ENCODE peak calls at places on chromosomes 13 and 19, in nine cellular contexts. E, G, F, Z, Y, O, M, D and J are unnamed samples.

GRCh38 chr13:35468195-35468594 is 8.3 kb downstream of the MAB21L1 start:
- DNase-seq in E (no peak), G (no peak), F (peak), Z (no peak), Y (no peak), O (peak), M (no peak), D (no peak), J (no peak)

GRCh38 chr13:46288570-46289259 is 77.0 kb downstream of the LRRC63 start:
- DNase-seq in E (no peak), G (no peak), F (peak), Z (no peak), Y (no peak), O (peak), M (no peak), D (peak), J (peak)

GRCh38 chr13:92221916-92222315 is 823.5 kb downstream of the GPC5 start:
- DNase-seq in E (no peak), G (no peak), F (no peak), Z (no peak), Y (no peak), O (peak), M (no peak), D (no peak), J (no peak)

GRCh38 chr13:32206097-32206740 is 108.9 kb downstream of the ZAR1L start:
- DNase-seq in E (no peak), G (no peak), F (no peak), Z (no peak), Y (no peak), O (no peak), M (no peak), D (no peak), J (no peak)

GRCh38 chr13:68304287-68304893 is 1074.3 kb upstream of the PCDH9 start:
- DNase-seq in E (no peak), G (no peak), F (peak), Z (no peak), Y (no peak), O (peak), M (no peak), D (peak), J (no peak)

GRCh38 chr13:44779085-44779484 is 203.0 kb upstream of the TSC22D1 start:
- DNase-seq in E (no peak), G (no peak), F (no peak), Z (no peak), Y (no peak), O (no peak), M (no peak), D (no peak), J (no peak)

GRCh38 chr19:29667941-29668340 is 2.7 kb downstream of the PLEKHF1 start:
- DNase-seq in E (no peak), G (peak), F (no peak), Z (no peak), Y (no peak), O (no peak), M (no peak), D (no peak), J (no peak)

GRCh38 chr19:46620716-46621115 is 4.2 kb downstream of the PTGIR start:
- DNase-seq in E (no peak), G (no peak), F (no peak), Z (no peak), Y (no peak), O (peak), M (no peak), D (no peak), J (no peak)

GRCh38 chr13:44068737-44069136 is 189.0 kb downstream of the LACC1 start:
- DNase-seq in E (no peak), G (no peak), F (peak), Z (no peak), Y (no peak), O (peak), M (no peak), D (peak), J (no peak)

GRCh38 chr19:19444694-19445155 is 39.2 kb downstream of the GATAD2A start:
- DNase-seq in E (no peak), G (no peak), F (no peak), Z (no peak), Y (no peak), O (peak), M (no peak), D (no peak), J (no peak)

GRCh38 chr13:25233861-25234260 is 53.4 kb downstream of the MTMR6 start:
- DNase-seq in E (no peak), G (no peak), F (no peak), Z (no peak), Y (no peak), O (no peak), M (no peak), D (no peak), J (no peak)

GRCh38 chr13:111315347-111315995 is 5.0 kb upstream of the TEX29 start:
- DNase-seq in E (no peak), G (no peak), F (peak), Z (no peak), Y (no peak), O (no peak), M (no peak), D (no peak), J (no peak)

GRCh38 chr13:97492257-97492656 is 58.3 kb downstream of the RAP2A start:
- DNase-seq in E (no peak), G (no peak), F (no peak), Z (no peak), Y (no peak), O (no peak), M (no peak), D (no peak), J (no peak)

GRCh38 chr13:62875118-62875640 is 1459.5 kb upstream of the PCDH20 start:
- DNase-seq in E (no peak), G (no peak), F (no peak), Z (no peak), Y (no peak), O (no peak), M (no peak), D (peak), J (no peak)

GRCh38 chr13:99704390-99704789 is 203.1 kb downstream of the TM9SF2 start:
- DNase-seq in E (no peak), G (no peak), F (no peak), Z (no peak), Y (no peak), O (no peak), M (no peak), D (no peak), J (no peak)

GRCh38 chr13:75437582-75438318 is 44.2 kb downstream of the TBC1D4 start:
- DNase-seq in E (no peak), G (no peak), F (peak), Z (no peak), Y (no peak), O (peak), M (no peak), D (no peak), J (no peak)

GRCh38 chr19:13839938-13840750 is 36.8 kb upstream of the NANOS3 start:
- DNase-seq in E (no peak), G (peak), F (no peak), Z (peak), Y (no peak), O (peak), M (peak), D (no peak), J (no peak)

GRCh38 chr13:49110122-49110831 is 109.9 kb upstream of the MLNR start:
- DNase-seq in E (peak), G (peak), F (peak), Z (peak), Y (no peak), O (peak), M (peak), D (peak), J (peak)

GRCh38 chr19:30077851-30078355 is 135.9 kb downstream of the URI1 start:
- DNase-seq in E (no peak), G (peak), F (no peak), Z (no peak), Y (no peak), O (no peak), M (peak), D (no peak), J (no peak)

GRCh38 chr19:13765395-13766094 is 1.2 kb downstream of the MRI1 start:
- DNase-seq in E (no peak), G (no peak), F (no peak), Z (no peak), Y (no peak), O (no peak), M (no peak), D (no peak), J (no peak)

GRCh38 chr19:50640368-50640767 is 687 bp upstream of the SYT3 start:
- DNase-seq in E (no peak), G (no peak), F (no peak), Z (no peak), Y (no peak), O (no peak), M (no peak), D (no peak), J (no peak)

GRCh38 chr13:27023385-27023784 is 148.2 kb downstream of the USP12 start:
- DNase-seq in E (no peak), G (no peak), F (no peak), Z (no peak), Y (no peak), O (no peak), M (no peak), D (no peak), J (no peak)

GRCh38 chr19:4693078-4693350 is 22.9 kb upstream of the MYDGF start:
- DNase-seq in E (no peak), G (no peak), F (no peak), Z (no peak), Y (no peak), O (no peak), M (no peak), D (no peak), J (no peak)

GRCh38 chr19:10662384-10663251 is 8.5 kb downstream of the ILF3 start:
- DNase-seq in E (no peak), G (no peak), F (peak), Z (no peak), Y (no peak), O (peak), M (no peak), D (no peak), J (no peak)

GRCh38 chr19:48728882-48729645 is 9.5 kb upstream of the MAMSTR start:
- DNase-seq in E (no peak), G (no peak), F (no peak), Z (no peak), Y (no peak), O (no peak), M (no peak), D (no peak), J (no peak)

GRCh38 chr13:110359840-110360301 is 52.8 kb downstream of the COL4A2 start:
- DNase-seq in E (no peak), G (no peak), F (peak), Z (no peak), Y (no peak), O (peak), M (no peak), D (no peak), J (no peak)

GRCh38 chr13:21232196-21232595 is 55.7 kb downstream of the MRPL57 start:
- DNase-seq in E (no peak), G (no peak), F (peak), Z (no peak), Y (no peak), O (no peak), M (no peak), D (peak), J (no peak)

GRCh38 chr13:67275351-67275989 is 45.3 kb upstream of the PCDH9 start:
- DNase-seq in E (no peak), G (no peak), F (no peak), Z (no peak), Y (no peak), O (no peak), M (no peak), D (no peak), J (no peak)

GRCh38 chr13:51758691-51759090 is 45.3 kb downstream of the DHRS12 start:
- DNase-seq in E (no peak), G (no peak), F (peak), Z (no peak), Y (no peak), O (no peak), M (no peak), D (no peak), J (no peak)

GRCh38 chr13:29239653-29240525 is 355.6 kb downstream of the SLC7A1 start:
- DNase-seq in E (no peak), G (no peak), F (no peak), Z (no peak), Y (no peak), O (no peak), M (no peak), D (no peak), J (no peak)

GRCh38 chr19:49423985-49424303 is 703 bp upstream of the PTH2 start:
- DNase-seq in E (no peak), G (no peak), F (no peak), Z (no peak), Y (no peak), O (no peak), M (no peak), D (no peak), J (no peak)